ENCODE peak calls at places on chromosomes 5 and 9, in nine cellular contexts. L is endothelial cell of umbilical vein; G is posterior cingulate gyrus; C is endothelial cell; R is H4; Z is T-cell; P is stimulated activated CD8-positive, alpha-beta memory T cell treated with anti-CD3 and anti-CD28 coated beads, Interleukin-15, amount 100 ng/mL, for 24 hours; K is HS-5; I is Right ventricle myocardium superior. E is an unnamed sample.
A peak's percentile ranks its signal among the peaks of the same experiment; 100 is the strongest.

GRCh38 chr5:168477060-168477459 is 9.2 kb upstream of the RARS1 start:
- DNase-seq in L (no peak), G (no peak), C (no peak), R (peak; percentile 95), Z (no peak), P (no peak), K (no peak), I (no peak), E (peak; percentile 24)

GRCh38 chr5:10550222-10550995 is 13.5 kb upstream of the ANKRD33B start:
- DNase-seq in L (no peak), G (no peak), C (no peak), R (no peak), Z (no peak), P (no peak), K (no peak), I (no peak), E (no peak)

GRCh38 chr9:114898741-114899140 is 31.6 kb downstream of the TNFSF8 start:
- DNase-seq in L (peak; percentile 81), G (no peak), C (no peak), R (no peak), Z (peak; percentile 82), P (peak; percentile 33), K (no peak), I (peak; percentile 73), E (no peak)

GRCh38 chr5:851553-851952 is 767 bp upstream of the ZDHHC11 start:
- DNase-seq in L (no peak), G (peak; percentile 56), C (no peak), R (no peak), Z (no peak), P (no peak), K (no peak), I (no peak), E (no peak)

GRCh38 chr5:23389543-23390215 is 117.7 kb upstream of the PRDM9 start:
- DNase-seq in L (no peak), G (no peak), C (no peak), R (no peak), Z (no peak), P (no peak), K (no peak), I (no peak), E (no peak)

GRCh38 chr9:130425741-130426466 is 18.9 kb upstream of the ASS1 start:
- DNase-seq in L (no peak), G (no peak), C (no peak), R (no peak), Z (no peak), P (no peak), K (no peak), I (no peak), E (no peak)

GRCh38 chr9:34465468-34465867 is 6.9 kb downstream of the DNAI1 start:
- DNase-seq in L (no peak), G (no peak), C (no peak), R (no peak), Z (no peak), P (no peak), K (no peak), I (no peak), E (no peak)

GRCh38 chr5:83368317-83368716 is 103.2 kb upstream of the VCAN start:
- DNase-seq in L (no peak), G (no peak), C (no peak), R (peak; percentile 81), Z (no peak), P (no peak), K (peak; percentile 82), I (no peak), E (peak; percentile 64)

GRCh38 chr5:151195622-151196021 is 28.3 kb downstream of the CCDC69 start:
- DNase-seq in L (no peak), G (no peak), C (no peak), R (no peak), Z (no peak), P (no peak), K (no peak), I (no peak), E (peak; percentile 48)

GRCh38 chr5:138873096-138873885 is 1.8 kb downstream of the LRRTM2 start:
- DNase-seq in L (peak; percentile 43), G (no peak), C (no peak), R (no peak), Z (no peak), P (no peak), K (no peak), I (no peak), E (no peak)

GRCh38 chr5:20678814-20679298 is 690.9 kb upstream of the CDH18 start:
- DNase-seq in L (no peak), G (no peak), C (no peak), R (peak; percentile 87), Z (no peak), P (no peak), K (peak; percentile 95), I (no peak), E (peak; percentile 91)

GRCh38 chr9:134403682-134404301 is 77.5 kb downstream of the RXRA start:
- DNase-seq in L (peak; percentile 49), G (peak; percentile 89), C (no peak), R (peak; percentile 96), Z (peak; percentile 53), P (no peak), K (no peak), I (peak; percentile 94), E (peak; percentile 19)

GRCh38 chr9:72362118-72362531 is 2.9 kb downstream of the ZFAND5 start:
- DNase-seq in L (peak; percentile 42), G (no peak), C (no peak), R (no peak), Z (no peak), P (no peak), K (no peak), I (no peak), E (peak; percentile 80)

GRCh38 chr5:10111575-10111974 is 138.1 kb downstream of the ATPSCKMT start:
- DNase-seq in L (no peak), G (no peak), C (peak; percentile 47), R (peak; percentile 75), Z (no peak), P (no peak), K (peak; percentile 38), I (no peak), E (peak; percentile 10)

GRCh38 chr5:149731332-149731616 is 1.2 kb downstream of the PPARGC1B start:
- DNase-seq in L (no peak), G (no peak), C (no peak), R (no peak), Z (no peak), P (no peak), K (no peak), I (no peak), E (no peak)

GRCh38 chr5:128154943-128155342 is 71.4 kb downstream of the SLC12A2 start:
- DNase-seq in L (no peak), G (no peak), C (no peak), R (no peak), Z (no peak), P (no peak), K (peak; percentile 63), I (no peak), E (no peak)

GRCh38 chr5:177447611-177448243 is 1.1 kb downstream of the PRR7 start:
- DNase-seq in L (peak; percentile 67), G (peak; percentile 92), C (peak; percentile 41), R (peak; percentile 99), Z (no peak), P (no peak), K (peak; percentile 94), I (no peak), E (peak; percentile 94)

GRCh38 chr5:57499262-57500050 is 16.8 kb upstream of the ACTBL2 start:
- DNase-seq in L (peak; percentile 94), G (peak; percentile 71), C (peak; percentile 26), R (peak; percentile 70), Z (no peak), P (no peak), K (peak; percentile 42), I (no peak), E (peak; percentile 76)

GRCh38 chr9:135884328-135885035 is 22.9 kb downstream of the CAMSAP1 start:
- DNase-seq in L (no peak), G (no peak), C (no peak), R (peak; percentile 54), Z (no peak), P (no peak), K (no peak), I (no peak), E (peak; percentile 27)

GRCh38 chr5:76617229-76617628 is 6.0 kb downstream of the F2RL2 start:
- DNase-seq in L (no peak), G (no peak), C (no peak), R (no peak), Z (no peak), P (no peak), K (no peak), I (no peak), E (no peak)

GRCh38 chr9:117718085-117718484 is 13.9 kb downstream of the TLR4 start:
- DNase-seq in L (peak; percentile 54), G (no peak), C (no peak), R (peak; percentile 29), Z (no peak), P (no peak), K (no peak), I (no peak), E (peak; percentile 79)

GRCh38 chr9:94919376-94920098 is 193.0 kb downstream of the AOPEP start:
- DNase-seq in L (no peak), G (no peak), C (no peak), R (peak; percentile 93), Z (no peak), P (no peak), K (no peak), I (no peak), E (peak; percentile 52)

GRCh38 chr5:64836190-64836750 is 67.5 kb downstream of the CWC27 start:
- DNase-seq in L (peak; percentile 69), G (no peak), C (no peak), R (no peak), Z (no peak), P (no peak), K (no peak), I (no peak), E (peak; percentile 38)

GRCh38 chr5:43042176-43042625 is 2.1 kb upstream of the ANXA2R start:
- DNase-seq in L (no peak), G (peak; percentile 79), C (peak; percentile 67), R (peak; percentile 70), Z (peak; percentile 90), P (peak; percentile 40), K (no peak), I (peak; percentile 88), E (peak; percentile 72)

E was measured in renal cortical epithelial cell.